ENCODE peak calls at places on chromosomes 1 and 21, in six cellular contexts. Q is NCI-H1930; O is KBM-7; Z is ELR; D is dermis blood vessel endothelial cell; H is activated CD4-positive, CD25-positive, alpha-beta regulatory T cell treated with anti-CD3 and anti-CD28 coated beads, Interleukin-2, amount 50 U/mL, for 72 hours. G is an unnamed sample.
A peak's percentile ranks its signal among the peaks of the same experiment; 100 is the strongest.

GRCh38 chr1:179742717-179743678 is at the start of gene FAM163A:
- DNase-seq in Z (no peak), O (peak; percentile 27), Q (peak; percentile 26), H (no peak), D (peak; percentile 6), G (no peak)

GRCh38 chr21:31476551-31477120 is 132.6 kb upstream of the TIAM1 start:
- DNase-seq in D (no peak), Q (no peak), H (no peak), O (no peak), Z (peak; percentile 22), G (no peak)

GRCh38 chr1:23627065-23627464 is 64.5 kb upstream of the RPL11 start:
- DNase-seq in D (no peak), H (no peak), O (no peak), Q (no peak), Z (no peak), G (no peak)

GRCh38 chr1:208101661-208102431 is 142.3 kb downstream of the PLXNA2 start:
- DNase-seq in O (no peak), D (peak; percentile 67), Q (no peak), H (no peak), Z (no peak), G (peak; percentile 89)

GRCh38 chr21:35627462-35627861 is 432.9 kb downstream of the SETD4 start:
- DNase-seq in Q (no peak), D (no peak), H (no peak), O (no peak), Z (no peak), G (no peak)

GRCh38 chr1:32394890-32395415 is 712 bp upstream of the BSDC1 start:
- DNase-seq in D (no peak), H (no peak), Z (peak; percentile 29), Q (no peak), O (no peak), G (no peak)

GRCh38 chr1:234541281-234541975 is 62.4 kb upstream of the TARBP1 start:
- DNase-seq in O (no peak), Z (peak; percentile 62), H (no peak), Q (no peak), D (no peak), G (no peak)

GRCh38 chr1:78490861-78491310 is at the start of gene PTGFR:
- DNase-seq in H (no peak), Z (peak; percentile 76), Q (no peak), O (no peak), D (peak; percentile 45), G (peak; percentile 65)

GRCh38 chr1:91997607-91998195 is 32.1 kb upstream of the EPHX4 start:
- DNase-seq in D (peak; percentile 77), O (peak; percentile 54), Q (no peak), Z (peak; percentile 71), H (no peak), G (peak; percentile 72)

GRCh38 chr1:171457412-171457811 is 27.9 kb upstream of the PRRC2C start:
- DNase-seq in H (no peak), Z (peak; percentile 10), O (no peak), D (no peak), Q (no peak), G (no peak)

GRCh38 chr21:38818336-38818723 is 12.6 kb downstream of the ETS2 start:
- DNase-seq in D (no peak), Z (no peak), H (no peak), O (no peak), Q (no peak), G (no peak)

GRCh38 chr1:27522148-27522859 is 32.3 kb upstream of the WASF2 start:
- DNase-seq in O (no peak), H (peak; percentile 73), D (no peak), Z (no peak), Q (peak; percentile 9), G (no peak)

GRCh38 chr1:197905699-197906351 is 3.4 kb downstream of the C1orf53 start:
- DNase-seq in H (no peak), O (no peak), Q (no peak), Z (no peak), D (no peak), G (no peak)

GRCh38 chr1:102628008-102628736 is 480.1 kb downstream of the COL11A1 start:
- DNase-seq in Z (peak; percentile 5), O (no peak), H (no peak), D (no peak), Q (no peak), G (no peak)

GRCh38 chr21:32173106-32173755 is 105.6 kb downstream of the MIS18A start:
- DNase-seq in H (no peak), Z (no peak), O (no peak), Q (no peak), D (peak; percentile 8), G (no peak)

GRCh38 chr1:52424238-52424637 is 19.8 kb downstream of the PRPF38A start:
- DNase-seq in O (peak; percentile 76), Q (no peak), Z (peak; percentile 44), D (peak; percentile 32), H (no peak), G (no peak)

GRCh38 chr1:109167114-109167513 is 46.6 kb upstream of the SARS1 start:
- DNase-seq in Z (no peak), Q (no peak), H (no peak), D (no peak), O (peak; percentile 67), G (no peak)

GRCh38 chr1:35058990-35059389 is 20.2 kb upstream of the ZMYM1 start:
- DNase-seq in D (no peak), O (no peak), H (no peak), Z (no peak), Q (no peak), G (no peak)

GRCh38 chr1:171507435-171507834 is 22.1 kb downstream of the PRRC2C start:
- DNase-seq in D (no peak), O (no peak), H (no peak), Q (no peak), Z (no peak), G (no peak)

GRCh38 chr1:156143765-156144489 is 9.5 kb upstream of the SEMA4A start:
- DNase-seq in D (no peak), H (no peak), O (no peak), Z (peak; percentile 69), Q (no peak), G (no peak)

GRCh38 chr1:168550971-168551370 is 7.2 kb upstream of the XCL2 start:
- DNase-seq in O (no peak), Z (no peak), Q (no peak), D (no peak), H (no peak), G (no peak)

GRCh38 chr1:211279340-211279739 is 20.2 kb downstream of the RCOR3 start:
- DNase-seq in Z (no peak), Q (no peak), O (no peak), D (no peak), H (no peak), G (no peak)

GRCh38 chr1:151995774-151996173 is 2.1 kb upstream of the S100A10 start:
- DNase-seq in Z (peak; percentile 83), Q (no peak), O (no peak), H (no peak), D (no peak), G (no peak)

GRCh38 chr1:195898924-195899323 is 709.3 kb downstream of the KCNT2 start:
- DNase-seq in D (no peak), H (no peak), Z (no peak), O (peak; percentile 91), Q (no peak), G (no peak)

GRCh38 chr1:32023351-32023750 is 9.7 kb downstream of the KHDRBS1 start:
- DNase-seq in Z (no peak), H (no peak), O (no peak), Q (no peak), D (no peak), G (no peak)

GRCh38 chr1:4602536-4603316 is 51.7 kb upstream of the AJAP1 start:
- DNase-seq in O (no peak), D (no peak), Z (no peak), Q (no peak), H (no peak), G (no peak)

GRCh38 chr1:3069491-3070303 is 694 bp downstream of the PRDM16 start:
- DNase-seq in D (peak; percentile 34), Z (peak; percentile 4), Q (no peak), H (no peak), O (peak; percentile 21), G (no peak)

GRCh38 chr1:6507461-6507911 is 16.0 kb upstream of the PLEKHG5 start:
- DNase-seq in D (no peak), Z (no peak), Q (no peak), O (no peak), H (no peak), G (peak; percentile 70)

GRCh38 chr1:192810253-192810880 is 1.5 kb downstream of the RGS2 start:
- DNase-seq in H (no peak), O (peak; percentile 72), Q (no peak), D (no peak), Z (no peak), G (no peak)

GRCh38 chr1:172429324-172430127 is 9.0 kb downstream of the C1orf105 start:
- DNase-seq in Q (no peak), Z (peak; percentile 80), H (no peak), O (peak; percentile 65), D (peak; percentile 83), G (peak; percentile 73)

GRCh38 chr1:210373878-210374599 is 45.3 kb downstream of the HHAT start:
- DNase-seq in Q (peak; percentile 81), Z (peak; percentile 99), O (peak; percentile 53), D (peak; percentile 73), H (peak; percentile 60), G (peak; percentile 82)

GRCh38 chr21:39318091-39318959 is 4.9 kb upstream of the BRWD1 start:
- DNase-seq in Q (no peak), Z (no peak), D (no peak), H (no peak), O (no peak), G (no peak)